ENCODE peak calls at places on chromosomes 16 and 17, in six cellular contexts. N, H, G, K, D and Y are unnamed samples.

GRCh38 chr16:50731130-50731988 is 10.5 kb upstream of the CYLD start:
- DNase-seq in G (no peak), K (no peak), N (no peak), H (no peak), D (no peak), Y (no peak)

GRCh38 chr16:66502020-66502913 is 47.7 kb downstream of the TK2 start:
- DNase-seq in D (no peak), N (no peak), G (peak), K (no peak), H (no peak), Y (peak)

GRCh38 chr16:87780385-87780989 is 14.7 kb upstream of the KLHDC4 start:
- DNase-seq in D (no peak), N (no peak), H (peak), K (no peak), G (peak), Y (peak)

GRCh38 chr16:67025151-67025550 is 3.8 kb upstream of the CBFB start:
- DNase-seq in D (no peak), H (no peak), G (no peak), K (no peak), N (no peak), Y (no peak)

GRCh38 chr17:49515196-49515770 is 20.2 kb downstream of the NGFR start:
- DNase-seq in N (no peak), G (peak), H (peak), K (peak), D (peak), Y (peak)

GRCh38 chr17:6548578-6549330 is 7.6 kb downstream of the PITPNM3 start:
- DNase-seq in D (no peak), N (no peak), H (no peak), K (no peak), G (no peak), Y (peak)

GRCh38 chr16:55072976-55073375 is 142.3 kb downstream of the IRX5 start:
- DNase-seq in K (no peak), H (no peak), G (no peak), D (no peak), N (no peak), Y (no peak)

GRCh38 chr16:12497558-12497957 is 306.1 kb downstream of the CPPED1 start:
- DNase-seq in H (no peak), D (peak), G (no peak), K (no peak), N (no peak), Y (no peak)

GRCh38 chr16:17377360-17378324 is 93.1 kb downstream of the XYLT1 start:
- DNase-seq in D (no peak), H (no peak), N (no peak), G (peak), K (no peak), Y (peak)

GRCh38 chr17:18033442-18034099 is 5.4 kb downstream of the ATPAF2 start:
- DNase-seq in K (peak), H (peak), N (no peak), D (peak), G (peak), Y (peak)

GRCh38 chr17:1227917-1228751 is 42.1 kb upstream of the BHLHA9 start:
- DNase-seq in D (no peak), K (no peak), H (no peak), G (no peak), N (no peak), Y (peak)

GRCh38 chr17:50080827-50081226 is 14.3 kb upstream of the PDK2 start:
- DNase-seq in H (peak), K (no peak), D (no peak), N (no peak), G (no peak), Y (peak)

GRCh38 chr16:48365601-48366164 is 19.5 kb downstream of the SIAH1 start:
- DNase-seq in H (peak), D (peak), N (peak), G (peak), K (peak), Y (peak)

GRCh38 chr16:17273142-17273561 is 197.6 kb downstream of the XYLT1 start:
- DNase-seq in G (peak), D (peak), K (no peak), N (no peak), H (no peak), Y (peak)

GRCh38 chr16:67632415-67633172 is 12.3 kb upstream of the CARMIL2 start:
- DNase-seq in H (no peak), D (peak), K (no peak), N (no peak), G (no peak), Y (peak)

GRCh38 chr17:82438401-82439193 is 12.0 kb downstream of the CYBC1 start:
- DNase-seq in G (no peak), K (no peak), H (no peak), N (no peak), D (no peak), Y (peak)

GRCh38 chr17:40325156-40326013 is 16.4 kb downstream of the RARA start:
- DNase-seq in N (no peak), K (no peak), D (no peak), G (no peak), H (peak), Y (peak)

GRCh38 chr17:39553326-39553945 is 54.3 kb downstream of the NEUROD2 start:
- DNase-seq in D (peak), H (peak), G (peak), K (no peak), N (no peak), Y (no peak)

GRCh38 chr17:28130455-28130854 is 88.0 kb downstream of the NLK start:
- DNase-seq in G (no peak), N (no peak), K (no peak), H (no peak), D (no peak), Y (no peak)

GRCh38 chr17:41689497-41690299 is 1.0 kb downstream of the EIF1 start:
- DNase-seq in H (peak), N (no peak), G (peak), D (peak), K (no peak), Y (peak)

GRCh38 chr17:81684442-81684911 is 666 bp downstream of the HGS start:
- DNase-seq in K (no peak), G (no peak), D (peak), H (no peak), N (no peak), Y (peak)

GRCh38 chr17:31099051-31099450 is 4.3 kb downstream of the NF1 start:
- DNase-seq in H (no peak), G (peak), N (no peak), D (no peak), K (no peak), Y (no peak)

GRCh38 chr16:88815901-88816589 is 4.3 kb upstream of the APRT start:
- DNase-seq in N (peak), H (peak), K (no peak), G (peak), D (no peak), Y (no peak)